ENCODE peak calls at places on chromosome 17, in seven cellular contexts. One of them, this sample, is unnamed.
A peak's percentile ranks its signal among the peaks of the same experiment; 100 is the strongest.

GRCh38 chr17:82180776-82181528 is 31.7 kb downstream of the CCDC57 start:
- DNase-seq in H9: no peak
- DNase-seq in neuronal stem cell: no peak
- DNase-seq in IMR-90: no peak
- DNase-seq in H1: no peak
- DNase-seq in mesenchymal stem cell: no peak
- DNase-seq in trophoblast cell: no peak
- DNase-seq in this sample: no peak

GRCh38 chr17:3647769-3648540 is 11.4 kb downstream of the CTNS start:
- DNase-seq in H9: peak; percentile 85
- DNase-seq in neuronal stem cell: no peak
- DNase-seq in IMR-90: peak; percentile 55
- DNase-seq in H1: no peak
- DNase-seq in mesenchymal stem cell: peak; percentile 60
- DNase-seq in trophoblast cell: peak; percentile 60
- DNase-seq in this sample: peak; percentile 71

GRCh38 chr17:76560877-76561221 is 21.0 kb downstream of the PRCD start:
- DNase-seq in H9: no peak
- DNase-seq in neuronal stem cell: no peak
- DNase-seq in IMR-90: no peak
- DNase-seq in H1: no peak
- DNase-seq in mesenchymal stem cell: peak; percentile 80
- DNase-seq in trophoblast cell: no peak
- DNase-seq in this sample: no peak

GRCh38 chr17:73630531-73630930 is 13.7 kb downstream of the SDK2 start:
- DNase-seq in H9: no peak
- DNase-seq in neuronal stem cell: no peak
- DNase-seq in IMR-90: no peak
- DNase-seq in H1: no peak
- DNase-seq in mesenchymal stem cell: no peak
- DNase-seq in trophoblast cell: no peak
- DNase-seq in this sample: peak; percentile 74

GRCh38 chr17:77320501-77321256 is 179.9 kb downstream of the SEC14L1 start:
- DNase-seq in H9: no peak
- DNase-seq in neuronal stem cell: no peak
- DNase-seq in IMR-90: no peak
- DNase-seq in H1: no peak
- DNase-seq in mesenchymal stem cell: peak; percentile 51
- DNase-seq in trophoblast cell: no peak
- DNase-seq in this sample: no peak

GRCh38 chr17:46989637-46990431 is 10.8 kb upstream of the RPRML start:
- DNase-seq in H9: no peak
- DNase-seq in neuronal stem cell: no peak
- DNase-seq in IMR-90: no peak
- DNase-seq in H1: no peak
- DNase-seq in mesenchymal stem cell: no peak
- DNase-seq in trophoblast cell: no peak
- DNase-seq in this sample: no peak

GRCh38 chr17:1344521-1344920 is 55.5 kb downstream of the YWHAE start:
- DNase-seq in H9: no peak
- DNase-seq in neuronal stem cell: no peak
- DNase-seq in IMR-90: no peak
- DNase-seq in H1: no peak
- DNase-seq in mesenchymal stem cell: no peak
- DNase-seq in trophoblast cell: no peak
- DNase-seq in this sample: no peak

GRCh38 chr17:44324092-44324570 is 492 bp downstream of the SLC25A39 start:
- DNase-seq in H9: no peak
- DNase-seq in neuronal stem cell: no peak
- DNase-seq in IMR-90: no peak
- DNase-seq in H1: no peak
- DNase-seq in mesenchymal stem cell: peak; percentile 22
- DNase-seq in trophoblast cell: peak; percentile 33
- DNase-seq in this sample: peak; percentile 27

GRCh38 chr17:47905221-47905733 is 9.2 kb downstream of the SP2 start:
- DNase-seq in H9: no peak
- DNase-seq in neuronal stem cell: no peak
- DNase-seq in IMR-90: peak; percentile 78
- DNase-seq in H1: no peak
- DNase-seq in mesenchymal stem cell: peak; percentile 64
- DNase-seq in trophoblast cell: no peak
- DNase-seq in this sample: peak; percentile 56

GRCh38 chr17:50087912-50088405 is 7.2 kb upstream of the PDK2 start:
- DNase-seq in H9: no peak
- DNase-seq in neuronal stem cell: no peak
- DNase-seq in IMR-90: no peak
- DNase-seq in H1: no peak
- DNase-seq in mesenchymal stem cell: no peak
- DNase-seq in trophoblast cell: no peak
- DNase-seq in this sample: no peak

GRCh38 chr17:67441052-67441738 is 64.1 kb downstream of the PITPNC1 start:
- DNase-seq in H9: no peak
- DNase-seq in neuronal stem cell: peak; percentile 41
- DNase-seq in IMR-90: peak; percentile 88
- DNase-seq in H1: no peak
- DNase-seq in mesenchymal stem cell: peak; percentile 98
- DNase-seq in trophoblast cell: no peak
- DNase-seq in this sample: peak; percentile 46

GRCh38 chr17:28282596-28282995 is 36.4 kb upstream of the TMEM97 start:
- DNase-seq in H9: no peak
- DNase-seq in neuronal stem cell: no peak
- DNase-seq in IMR-90: peak; percentile 92
- DNase-seq in H1: no peak
- DNase-seq in mesenchymal stem cell: peak; percentile 84
- DNase-seq in trophoblast cell: peak; percentile 44
- DNase-seq in this sample: peak; percentile 48

GRCh38 chr17:16467044-16467443 is 24.9 kb downstream of the LRRC75A start:
- DNase-seq in H9: no peak
- DNase-seq in neuronal stem cell: no peak
- DNase-seq in IMR-90: no peak
- DNase-seq in H1: no peak
- DNase-seq in mesenchymal stem cell: no peak
- DNase-seq in trophoblast cell: no peak
- DNase-seq in this sample: no peak

GRCh38 chr17:72878975-72879660 is 213.4 kb downstream of the SLC39A11 start:
- DNase-seq in H9: no peak
- DNase-seq in neuronal stem cell: no peak
- DNase-seq in IMR-90: no peak
- DNase-seq in H1: no peak
- DNase-seq in mesenchymal stem cell: no peak
- DNase-seq in trophoblast cell: peak; percentile 71
- DNase-seq in this sample: peak; percentile 57

GRCh38 chr17:49890077-49890821 is 42.4 kb upstream of the TAC4 start:
- DNase-seq in H9: peak; percentile 76
- DNase-seq in neuronal stem cell: no peak
- DNase-seq in IMR-90: no peak
- DNase-seq in H1: no peak
- DNase-seq in mesenchymal stem cell: no peak
- DNase-seq in trophoblast cell: peak; percentile 67
- DNase-seq in this sample: peak; percentile 47

DNA sequence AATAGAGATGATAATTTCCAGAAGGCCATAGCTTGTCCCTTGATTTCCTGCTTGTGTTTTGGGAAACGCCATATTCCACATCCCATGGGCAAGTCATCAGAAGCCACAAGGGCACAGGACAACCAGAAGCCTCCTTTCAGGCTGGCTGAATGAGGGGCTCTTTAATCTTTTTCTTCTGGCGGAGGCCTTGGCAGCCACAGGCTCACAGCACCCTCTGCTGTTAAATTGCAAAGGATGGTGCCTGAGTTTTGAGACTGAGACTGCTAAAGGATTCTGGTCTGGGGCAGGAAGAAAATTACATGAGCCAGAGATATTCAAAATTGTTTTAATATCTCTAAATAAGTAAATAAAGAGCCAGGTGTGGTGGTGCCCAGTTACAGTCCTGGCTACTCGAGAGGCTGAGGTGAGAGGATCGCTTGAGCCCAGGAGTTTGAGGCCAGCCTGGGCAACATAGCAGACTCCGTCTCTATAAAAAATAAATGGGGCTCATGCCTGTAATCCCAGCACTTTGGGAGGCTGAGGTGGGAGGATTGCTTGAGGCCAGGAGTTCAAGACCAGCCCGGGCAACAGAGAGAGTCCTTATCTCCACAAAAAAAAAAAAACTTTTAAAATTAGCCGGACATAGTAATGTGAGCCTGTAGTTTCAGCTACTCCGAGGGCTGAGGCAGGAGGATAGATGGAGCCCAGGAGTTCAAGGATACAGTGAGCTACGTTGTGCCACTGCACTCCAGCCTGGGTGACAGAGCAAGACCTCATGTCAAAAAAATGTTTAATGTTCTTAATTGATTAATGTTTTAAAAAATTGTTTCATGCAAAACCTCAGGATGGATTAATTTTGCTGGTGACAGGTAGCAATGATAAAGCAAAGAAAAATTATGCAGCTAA is 26.3 kb downstream of the AARSD1 start:
- DNase-seq in H9: peak; percentile 85
- DNase-seq in neuronal stem cell: peak; percentile 52
- DNase-seq in IMR-90: peak; percentile 64
- DNase-seq in H1: peak; percentile 25
- DNase-seq in mesenchymal stem cell: peak; percentile 69
- DNase-seq in trophoblast cell: no peak
- DNase-seq in this sample: peak; percentile 81
- H2BK120ac ChIP-seq in H9: no peak overlapping the region
- H2BK120ac ChIP-seq in neuronal stem cell: no peak overlapping the region
- H2BK120ac ChIP-seq in IMR-90: no peak overlapping the region
- H2BK120ac ChIP-seq in H1: no peak overlapping the region
- H2BK120ac ChIP-seq in mesenchymal stem cell: no peak overlapping the region
- H2BK120ac ChIP-seq in trophoblast cell: no peak overlapping the region
- H2BK120ac ChIP-seq in this sample: no peak overlapping the region

DNA sequence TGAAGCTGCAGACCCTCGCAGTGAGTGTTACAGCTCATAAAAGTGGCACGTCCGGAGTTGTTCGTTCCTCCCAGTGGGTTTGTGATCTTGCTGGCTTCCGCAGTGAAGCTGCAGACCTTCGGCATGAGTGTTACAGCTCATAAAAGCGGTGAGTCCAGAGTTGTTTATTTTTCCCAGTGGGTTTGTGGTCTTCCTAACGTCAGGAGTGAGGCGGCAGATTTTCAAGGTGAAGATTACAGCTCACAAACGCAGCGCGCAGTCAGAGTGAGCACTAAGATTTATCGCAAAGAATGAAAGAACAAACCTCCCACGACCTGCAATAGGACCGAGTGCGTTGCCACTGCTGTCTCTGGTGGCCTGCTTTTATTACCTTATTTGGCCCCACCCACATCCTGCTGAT is 90.1 kb upstream of the SHISA6 start:
- DNase-seq in H9: no peak
- DNase-seq in neuronal stem cell: no peak
- DNase-seq in IMR-90: no peak
- DNase-seq in H1: no peak
- DNase-seq in mesenchymal stem cell: no peak
- DNase-seq in trophoblast cell: no peak
- DNase-seq in this sample: no peak
- H4K8ac ChIP-seq in H9: no peak overlapping the region
- H4K8ac ChIP-seq in neuronal stem cell: no peak overlapping the region
- H4K8ac ChIP-seq in IMR-90: no peak overlapping the region
- H4K8ac ChIP-seq in H1: no peak overlapping the region
- H4K8ac ChIP-seq in mesenchymal stem cell: no peak overlapping the region
- H4K8ac ChIP-seq in trophoblast cell: no peak overlapping the region
- H4K8ac ChIP-seq in this sample: no peak overlapping the region

GRCh38 chr17:2427910-2428309 is 27.1 kb upstream of the MNT start:
- DNase-seq in H9: no peak
- DNase-seq in neuronal stem cell: no peak
- DNase-seq in IMR-90: no peak
- DNase-seq in H1: no peak
- DNase-seq in mesenchymal stem cell: no peak
- DNase-seq in trophoblast cell: no peak
- DNase-seq in this sample: no peak

GRCh38 chr17:2423271-2423670 is 22.4 kb upstream of the MNT start:
- DNase-seq in H9: no peak
- DNase-seq in neuronal stem cell: no peak
- DNase-seq in IMR-90: no peak
- DNase-seq in H1: no peak
- DNase-seq in mesenchymal stem cell: no peak
- DNase-seq in trophoblast cell: no peak
- DNase-seq in this sample: no peak

GRCh38 chr17:2421315-2422147 is 20.7 kb upstream of the MNT start:
- DNase-seq in H9: no peak
- DNase-seq in neuronal stem cell: no peak
- DNase-seq in IMR-90: peak; percentile 50
- DNase-seq in H1: no peak
- DNase-seq in mesenchymal stem cell: no peak
- DNase-seq in trophoblast cell: no peak
- DNase-seq in this sample: peak; percentile 42

DNA sequence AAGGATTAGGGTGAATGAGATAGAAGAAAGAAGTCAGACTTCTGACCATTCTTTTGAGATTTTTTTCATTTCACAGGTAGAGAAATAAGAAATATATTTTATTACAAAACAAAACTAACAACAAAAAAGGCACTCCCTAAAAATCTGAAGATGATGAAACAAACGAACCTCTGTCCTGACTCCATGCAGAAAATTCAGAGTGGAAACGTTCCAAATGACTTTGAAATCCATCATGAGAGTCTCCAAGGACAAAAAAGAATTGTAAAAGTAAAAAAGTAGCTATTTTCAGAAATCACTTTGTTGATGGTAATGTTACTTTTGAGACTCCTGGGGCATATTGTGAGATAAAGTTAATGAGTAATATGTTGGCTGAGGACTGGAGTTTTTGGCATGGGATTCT is 26.4 kb upstream of the MNT start:
- DNase-seq in H9: no peak
- DNase-seq in neuronal stem cell: no peak
- DNase-seq in IMR-90: no peak
- DNase-seq in H1: no peak
- DNase-seq in mesenchymal stem cell: no peak
- DNase-seq in trophoblast cell: no peak
- DNase-seq in this sample: no peak
- H2BK120ac ChIP-seq in H9: no peak overlapping the region
- H2BK120ac ChIP-seq in neuronal stem cell: no peak overlapping the region
- H2BK120ac ChIP-seq in IMR-90: no peak overlapping the region
- H2BK120ac ChIP-seq in H1: no peak overlapping the region
- H2BK120ac ChIP-seq in mesenchymal stem cell: no peak overlapping the region
- H2BK120ac ChIP-seq in trophoblast cell: no peak overlapping the region
- H2BK120ac ChIP-seq in this sample: no peak overlapping the region

GRCh38 chr17:57113656-57114055 is 28.6 kb downstream of the AKAP1 start:
- DNase-seq in H9: no peak
- DNase-seq in neuronal stem cell: no peak
- DNase-seq in IMR-90: no peak
- DNase-seq in H1: no peak
- DNase-seq in mesenchymal stem cell: no peak
- DNase-seq in trophoblast cell: no peak
- DNase-seq in this sample: no peak

GRCh38 chr17:57114085-57114673 is 29.1 kb downstream of the AKAP1 start:
- DNase-seq in H9: peak; percentile 88
- DNase-seq in neuronal stem cell: peak; percentile 51
- DNase-seq in IMR-90: peak; percentile 6
- DNase-seq in H1: peak; percentile 15
- DNase-seq in mesenchymal stem cell: peak; percentile 29
- DNase-seq in trophoblast cell: no peak
- DNase-seq in this sample: peak; percentile 66

GRCh38 chr17:57110579-57111367 is 25.7 kb downstream of the AKAP1 start:
- DNase-seq in H9: no peak
- DNase-seq in neuronal stem cell: no peak
- DNase-seq in IMR-90: peak; percentile 3
- DNase-seq in H1: no peak
- DNase-seq in mesenchymal stem cell: peak; percentile 14
- DNase-seq in trophoblast cell: no peak
- DNase-seq in this sample: no peak

GRCh38 chr17:57111386-57111785 is 26.3 kb downstream of the AKAP1 start:
- DNase-seq in H9: no peak
- DNase-seq in neuronal stem cell: no peak
- DNase-seq in IMR-90: no peak
- DNase-seq in H1: no peak
- DNase-seq in mesenchymal stem cell: no peak
- DNase-seq in trophoblast cell: no peak
- DNase-seq in this sample: no peak

GRCh38 chr17:57112994-57113393 is 27.9 kb downstream of the AKAP1 start:
- DNase-seq in H9: no peak
- DNase-seq in neuronal stem cell: no peak
- DNase-seq in IMR-90: no peak
- DNase-seq in H1: no peak
- DNase-seq in mesenchymal stem cell: no peak
- DNase-seq in trophoblast cell: no peak
- DNase-seq in this sample: no peak
- H4K8ac ChIP-seq in H9: no peak overlapping the region
- H4K8ac ChIP-seq in neuronal stem cell: no peak overlapping the region
- H4K8ac ChIP-seq in IMR-90: no peak overlapping the region
- H4K8ac ChIP-seq in H1: no peak overlapping the region
- H4K8ac ChIP-seq in mesenchymal stem cell: no peak overlapping the region
- H4K8ac ChIP-seq in trophoblast cell: no peak overlapping the region
- H4K8ac ChIP-seq in this sample: no peak overlapping the region

This sample was measured in mesendoderm.